ENCODE peak calls at places on chromosomes 13 and 19, in seven cellular contexts. One of them, this sample, is unnamed.

GRCh38 chr13:20441879-20442278 is 83.8 kb downstream of the CRYL1 start:
- DNase-seq in upper lobe of left lung: no peak
- DNase-seq in left ventricle myocardium inferior: no peak
- DNase-seq in CD8-positive, alpha-beta memory T cell: no peak
- DNase-seq in esophagus squamous epithelium: no peak
- DNase-seq in tibial nerve: no peak
- DNase-seq in mammary epithelial cell: peak; percentile 89
- DNase-seq in this sample: no peak

GRCh38 chr13:102309110-102309509 is 92.7 kb downstream of the FGF14 start:
- DNase-seq in esophagus squamous epithelium: no peak
- DNase-seq in tibial nerve: no peak
- DNase-seq in mammary epithelial cell: no peak
- DNase-seq in CD8-positive, alpha-beta memory T cell: no peak
- DNase-seq in upper lobe of left lung: peak; percentile 53
- DNase-seq in left ventricle myocardium inferior: no peak
- DNase-seq in this sample: no peak

GRCh38 chr13:107866666-107867623 is 348.4 kb downstream of the LIG4 start:
- DNase-seq in tibial nerve: no peak
- DNase-seq in upper lobe of left lung: no peak
- DNase-seq in CD8-positive, alpha-beta memory T cell: no peak
- DNase-seq in esophagus squamous epithelium: no peak
- DNase-seq in mammary epithelial cell: peak; percentile 14
- DNase-seq in left ventricle myocardium inferior: no peak
- DNase-seq in this sample: no peak

GRCh38 chr13:44843403-44843802 is 145.9 kb downstream of the NUFIP1 start:
- DNase-seq in left ventricle myocardium inferior: no peak
- DNase-seq in mammary epithelial cell: peak; percentile 63
- DNase-seq in upper lobe of left lung: no peak
- DNase-seq in tibial nerve: no peak
- DNase-seq in esophagus squamous epithelium: no peak
- DNase-seq in CD8-positive, alpha-beta memory T cell: no peak
- DNase-seq in this sample: no peak

GRCh38 chr19:53917356-53917755 is 8.3 kb downstream of the CACNG7 start:
- DNase-seq in mammary epithelial cell: no peak
- DNase-seq in upper lobe of left lung: no peak
- DNase-seq in CD8-positive, alpha-beta memory T cell: no peak
- DNase-seq in tibial nerve: no peak
- DNase-seq in left ventricle myocardium inferior: no peak
- DNase-seq in esophagus squamous epithelium: no peak
- DNase-seq in this sample: no peak

GRCh38 chr13:51000576-51001260 is 91.1 kb downstream of the RNASEH2B start:
- DNase-seq in esophagus squamous epithelium: no peak
- DNase-seq in mammary epithelial cell: peak; percentile 92
- DNase-seq in CD8-positive, alpha-beta memory T cell: no peak
- DNase-seq in left ventricle myocardium inferior: peak; percentile 54
- DNase-seq in upper lobe of left lung: no peak
- DNase-seq in tibial nerve: peak; percentile 71
- DNase-seq in this sample: no peak

GRCh38 chr13:20118268-20119140 is 42.3 kb downstream of the GJA3 start:
- DNase-seq in esophagus squamous epithelium: no peak
- DNase-seq in CD8-positive, alpha-beta memory T cell: no peak
- DNase-seq in mammary epithelial cell: no peak
- DNase-seq in tibial nerve: peak; percentile 10
- DNase-seq in upper lobe of left lung: peak; percentile 65
- DNase-seq in left ventricle myocardium inferior: peak; percentile 48
- DNase-seq in this sample: peak; percentile 34

GRCh38 chr13:24261566-24261965 is 47.8 kb upstream of the C1QTNF9 start:
- DNase-seq in upper lobe of left lung: no peak
- DNase-seq in mammary epithelial cell: no peak
- DNase-seq in CD8-positive, alpha-beta memory T cell: peak; percentile 72
- DNase-seq in left ventricle myocardium inferior: no peak
- DNase-seq in tibial nerve: no peak
- DNase-seq in esophagus squamous epithelium: no peak
- DNase-seq in this sample: peak; percentile 25

GRCh38 chr19:38023245-38023644 is 116.2 kb downstream of the SIPA1L3 start:
- DNase-seq in upper lobe of left lung: no peak
- DNase-seq in esophagus squamous epithelium: no peak
- DNase-seq in CD8-positive, alpha-beta memory T cell: no peak
- DNase-seq in left ventricle myocardium inferior: no peak
- DNase-seq in mammary epithelial cell: no peak
- DNase-seq in tibial nerve: no peak
- DNase-seq in this sample: no peak

GRCh38 chr19:6476155-6476895 is 5.3 kb downstream of the DENND1C start:
- DNase-seq in tibial nerve: no peak
- DNase-seq in CD8-positive, alpha-beta memory T cell: peak; percentile 68
- DNase-seq in left ventricle myocardium inferior: peak; percentile 33
- DNase-seq in upper lobe of left lung: peak; percentile 93
- DNase-seq in mammary epithelial cell: peak; percentile 61
- DNase-seq in esophagus squamous epithelium: no peak
- DNase-seq in this sample: peak; percentile 53

GRCh38 chr13:97810152-97810551 is 143.3 kb upstream of the IPO5 start:
- DNase-seq in left ventricle myocardium inferior: no peak
- DNase-seq in CD8-positive, alpha-beta memory T cell: no peak
- DNase-seq in upper lobe of left lung: no peak
- DNase-seq in tibial nerve: peak; percentile 11
- DNase-seq in esophagus squamous epithelium: no peak
- DNase-seq in mammary epithelial cell: no peak
- DNase-seq in this sample: no peak

GRCh38 chr19:11034449-11035213 is 54.6 kb upstream of the LDLR start:
- DNase-seq in CD8-positive, alpha-beta memory T cell: no peak
- DNase-seq in upper lobe of left lung: no peak
- DNase-seq in left ventricle myocardium inferior: no peak
- DNase-seq in esophagus squamous epithelium: no peak
- DNase-seq in mammary epithelial cell: no peak
- DNase-seq in tibial nerve: no peak
- DNase-seq in this sample: no peak

GRCh38 chr19:11035441-11036377 is 53.6 kb upstream of the LDLR start:
- DNase-seq in tibial nerve: peak; percentile 95
- DNase-seq in CD8-positive, alpha-beta memory T cell: peak; percentile 67
- DNase-seq in mammary epithelial cell: peak; percentile 80
- DNase-seq in esophagus squamous epithelium: peak; percentile 44
- DNase-seq in upper lobe of left lung: peak; percentile 96
- DNase-seq in left ventricle myocardium inferior: peak; percentile 89
- DNase-seq in this sample: peak; percentile 62

GRCh38 chr19:11033251-11033650 is 56.0 kb upstream of the LDLR start:
- DNase-seq in esophagus squamous epithelium: no peak
- DNase-seq in tibial nerve: no peak
- DNase-seq in left ventricle myocardium inferior: no peak
- DNase-seq in CD8-positive, alpha-beta memory T cell: no peak
- DNase-seq in mammary epithelial cell: no peak
- DNase-seq in upper lobe of left lung: no peak
- DNase-seq in this sample: no peak

GRCh38 chr19:11031421-11032070 is 57.7 kb upstream of the LDLR start:
- DNase-seq in esophagus squamous epithelium: no peak
- DNase-seq in mammary epithelial cell: no peak
- DNase-seq in upper lobe of left lung: no peak
- DNase-seq in left ventricle myocardium inferior: no peak
- DNase-seq in tibial nerve: no peak
- DNase-seq in CD8-positive, alpha-beta memory T cell: no peak
- DNase-seq in this sample: no peak

GRCh38 chr19:11033763-11034162 is 55.5 kb upstream of the LDLR start:
- DNase-seq in mammary epithelial cell: no peak
- DNase-seq in upper lobe of left lung: no peak
- DNase-seq in left ventricle myocardium inferior: no peak
- DNase-seq in esophagus squamous epithelium: no peak
- DNase-seq in tibial nerve: no peak
- DNase-seq in CD8-positive, alpha-beta memory T cell: no peak
- DNase-seq in this sample: no peak
- H3K36me3 ChIP-seq in mammary epithelial cell: peaks cover 24% of the 10 kb centered on the region
- H3K36me3 ChIP-seq in upper lobe of left lung: peaks cover 98% of the 10 kb centered on the region
- H3K36me3 ChIP-seq in left ventricle myocardium inferior: peaks cover 88% of the 10 kb centered on the region
- H3K36me3 ChIP-seq in esophagus squamous epithelium: peaks cover 98% of the 10 kb centered on the region
- H3K36me3 ChIP-seq in tibial nerve: peaks cover 99% of the 10 kb centered on the region
- H3K36me3 ChIP-seq in CD8-positive, alpha-beta memory T cell: peaks cover 25% of the 10 kb centered on the region
- H3K36me3 ChIP-seq in this sample: peaks cover 88% of the 10 kb centered on the region

GRCh38 chr19:46015080-46015960 is 7.5 kb downstream of the PGLYRP1 start:
- DNase-seq in CD8-positive, alpha-beta memory T cell: peak; percentile 56
- DNase-seq in esophagus squamous epithelium: no peak
- DNase-seq in tibial nerve: no peak
- DNase-seq in left ventricle myocardium inferior: peak; percentile 45
- DNase-seq in mammary epithelial cell: peak; percentile 58
- DNase-seq in upper lobe of left lung: peak; percentile 92
- DNase-seq in this sample: peak; percentile 64

GRCh38 chr19:46016426-46017094 is 6.3 kb downstream of the PGLYRP1 start:
- DNase-seq in left ventricle myocardium inferior: peak; percentile 83
- DNase-seq in mammary epithelial cell: peak; percentile 76
- DNase-seq in tibial nerve: peak; percentile 62
- DNase-seq in upper lobe of left lung: peak; percentile 88
- DNase-seq in esophagus squamous epithelium: no peak
- DNase-seq in CD8-positive, alpha-beta memory T cell: peak; percentile 77
- DNase-seq in this sample: peak; percentile 65

GRCh38 chr19:46017095-46017429 is 5.8 kb downstream of the PGLYRP1 start:
- DNase-seq in tibial nerve: no peak
- DNase-seq in esophagus squamous epithelium: no peak
- DNase-seq in CD8-positive, alpha-beta memory T cell: no peak
- DNase-seq in mammary epithelial cell: no peak
- DNase-seq in upper lobe of left lung: no peak
- DNase-seq in left ventricle myocardium inferior: no peak
- DNase-seq in this sample: no peak

GRCh38 chr19:46015961-46016425 is 6.9 kb downstream of the PGLYRP1 start:
- DNase-seq in upper lobe of left lung: no peak
- DNase-seq in left ventricle myocardium inferior: no peak
- DNase-seq in tibial nerve: no peak
- DNase-seq in CD8-positive, alpha-beta memory T cell: peak; percentile 45
- DNase-seq in mammary epithelial cell: no peak
- DNase-seq in esophagus squamous epithelium: no peak
- DNase-seq in this sample: peak; percentile 23

DNA sequence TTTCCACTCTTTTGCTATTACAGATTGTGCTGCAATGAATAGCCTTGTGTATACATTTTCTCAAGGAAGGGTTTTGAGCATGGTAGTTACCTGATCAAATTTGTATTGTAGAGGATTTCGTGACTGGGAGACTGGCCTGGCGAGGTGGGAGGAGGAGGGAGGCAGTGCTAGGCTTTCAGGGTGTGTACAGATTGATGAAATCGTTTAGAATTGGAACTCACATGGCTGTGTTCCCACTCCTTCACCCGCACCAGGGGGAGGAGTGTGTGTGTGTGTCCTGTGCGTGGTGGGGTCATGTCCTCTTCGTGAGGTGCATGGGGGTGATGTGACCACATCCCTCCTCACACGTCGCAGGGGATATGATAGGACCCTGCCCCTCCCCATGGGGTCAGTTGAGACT is 8.3 kb downstream of the PGLYRP1 start:
- DNase-seq in mammary epithelial cell: no peak
- DNase-seq in tibial nerve: no peak
- DNase-seq in upper lobe of left lung: no peak
- DNase-seq in left ventricle myocardium inferior: no peak
- DNase-seq in CD8-positive, alpha-beta memory T cell: no peak
- DNase-seq in esophagus squamous epithelium: no peak
- DNase-seq in this sample: no peak
- H3K4me1 ChIP-seq in mammary epithelial cell: peaks cover 23% of the 10 kb centered on the region
- H3K4me1 ChIP-seq in tibial nerve: peaks cover 29% of the 10 kb centered on the region
- H3K4me1 ChIP-seq in upper lobe of left lung: peaks cover 18% of the 10 kb centered on the region
- H3K4me1 ChIP-seq in left ventricle myocardium inferior: peaks cover 26% of the 10 kb centered on the region
- H3K4me1 ChIP-seq in CD8-positive, alpha-beta memory T cell: peaks cover 10% of the 10 kb centered on the region
- H3K4me1 ChIP-seq in esophagus squamous epithelium: peaks cover 31% of the 10 kb centered on the region
- H3K4me1 ChIP-seq in this sample: peaks cover 11% of the 10 kb centered on the region

GRCh38 chr13:47813683-47814082 is 187.4 kb downstream of the SUCLA2 start:
- DNase-seq in left ventricle myocardium inferior: no peak
- DNase-seq in upper lobe of left lung: no peak
- DNase-seq in tibial nerve: no peak
- DNase-seq in mammary epithelial cell: no peak
- DNase-seq in esophagus squamous epithelium: no peak
- DNase-seq in CD8-positive, alpha-beta memory T cell: no peak
- DNase-seq in this sample: no peak

GRCh38 chr13:47809411-47809810 is 191.7 kb downstream of the SUCLA2 start:
- DNase-seq in tibial nerve: no peak
- DNase-seq in esophagus squamous epithelium: no peak
- DNase-seq in upper lobe of left lung: no peak
- DNase-seq in left ventricle myocardium inferior: no peak
- DNase-seq in mammary epithelial cell: no peak
- DNase-seq in CD8-positive, alpha-beta memory T cell: no peak
- DNase-seq in this sample: no peak
- H3K36me3 ChIP-seq in tibial nerve: no peaks in the 10 kb centered on the region
- H3K36me3 ChIP-seq in esophagus squamous epithelium: no peaks in the 10 kb centered on the region
- H3K36me3 ChIP-seq in upper lobe of left lung: no peaks in the 10 kb centered on the region
- H3K36me3 ChIP-seq in left ventricle myocardium inferior: no peaks in the 10 kb centered on the region
- H3K36me3 ChIP-seq in mammary epithelial cell: no peaks in the 10 kb centered on the region
- H3K36me3 ChIP-seq in CD8-positive, alpha-beta memory T cell: no peaks in the 10 kb centered on the region
- H3K36me3 ChIP-seq in this sample: no peaks in the 10 kb centered on the region

GRCh38 chr19:34367424-34367957 is 2.5 kb downstream of the GPI start:
- DNase-seq in esophagus squamous epithelium: no peak
- DNase-seq in upper lobe of left lung: no peak
- DNase-seq in mammary epithelial cell: no peak
- DNase-seq in CD8-positive, alpha-beta memory T cell: no peak
- DNase-seq in left ventricle myocardium inferior: no peak
- DNase-seq in tibial nerve: no peak
- DNase-seq in this sample: no peak

GRCh38 chr19:34366670-34367423 is 1.9 kb downstream of the GPI start:
- DNase-seq in CD8-positive, alpha-beta memory T cell: no peak
- DNase-seq in upper lobe of left lung: no peak
- DNase-seq in tibial nerve: no peak
- DNase-seq in left ventricle myocardium inferior: no peak
- DNase-seq in mammary epithelial cell: peak; percentile 17
- DNase-seq in esophagus squamous epithelium: no peak
- DNase-seq in this sample: no peak

GRCh38 chr19:34370983-34371382 is 6.0 kb downstream of the GPI start:
- DNase-seq in upper lobe of left lung: no peak
- DNase-seq in esophagus squamous epithelium: no peak
- DNase-seq in left ventricle myocardium inferior: no peak
- DNase-seq in CD8-positive, alpha-beta memory T cell: no peak
- DNase-seq in tibial nerve: no peak
- DNase-seq in mammary epithelial cell: no peak
- DNase-seq in this sample: no peak

GRCh38 chr19:34368338-34368737 is 3.3 kb downstream of the GPI start:
- DNase-seq in esophagus squamous epithelium: no peak
- DNase-seq in CD8-positive, alpha-beta memory T cell: no peak
- DNase-seq in upper lobe of left lung: no peak
- DNase-seq in left ventricle myocardium inferior: no peak
- DNase-seq in mammary epithelial cell: no peak
- DNase-seq in tibial nerve: no peak
- DNase-seq in this sample: no peak

DNA sequence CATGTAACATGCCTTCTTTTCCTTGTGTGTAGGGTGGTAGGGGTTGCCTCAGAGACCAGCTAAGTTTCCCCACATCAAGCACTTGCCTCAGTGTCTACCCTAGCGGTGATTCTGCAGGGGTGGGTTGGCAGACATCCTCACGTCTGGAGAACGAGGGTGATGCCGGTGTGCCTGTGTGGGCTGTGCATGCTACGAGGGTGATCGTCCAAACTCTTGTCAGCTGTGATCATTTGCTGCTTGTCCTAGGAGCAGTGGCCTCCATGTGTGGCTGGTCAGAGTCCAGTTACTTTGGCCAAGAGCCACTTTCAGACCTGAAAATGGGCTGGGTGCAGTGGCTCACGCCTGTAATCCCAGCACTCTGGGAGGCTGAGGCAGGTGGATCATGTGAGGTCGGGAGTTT is 5.1 kb downstream of the GPI start:
- DNase-seq in left ventricle myocardium inferior: no peak
- DNase-seq in CD8-positive, alpha-beta memory T cell: no peak
- DNase-seq in upper lobe of left lung: no peak
- DNase-seq in esophagus squamous epithelium: no peak
- DNase-seq in mammary epithelial cell: no peak
- DNase-seq in tibial nerve: no peak
- DNase-seq in this sample: no peak
- H3K4me1 ChIP-seq in left ventricle myocardium inferior: peaks cover 64% of the 10 kb centered on the region
- H3K4me1 ChIP-seq in CD8-positive, alpha-beta memory T cell: peaks cover 22% of the 10 kb centered on the region
- H3K4me1 ChIP-seq in upper lobe of left lung: peaks cover 19% of the 10 kb centered on the region
- H3K4me1 ChIP-seq in esophagus squamous epithelium: peaks cover 33% of the 10 kb centered on the region
- H3K4me1 ChIP-seq in mammary epithelial cell: peaks cover 14% of the 10 kb centered on the region
- H3K4me1 ChIP-seq in tibial nerve: peaks cover 27% of the 10 kb centered on the region
- H3K4me1 ChIP-seq in this sample: peaks cover 14% of the 10 kb centered on the region

This sample was measured in effector memory CD4-positive, alpha-beta T cell.